ENCODE peak calls at places on chromosomes 1 and 21, in six cellular contexts. Z is K562, V is SK-N-SH, R is HCT116, L is GM12878, T is HepG2. A is an unnamed sample. For H3K9me3 and H3K36me3, the result is how much of the 10 kb centered on the place peaks cover.

GRCh38 chr1:205335692-205336091 is 14.1 kb upstream of the NUAK2 start:
- DNase-seq in Z (peak), V (peak), R (peak), L (no peak), T (peak), A (no peak)

GRCh38 chr1:61452354-61452990 is 272.5 kb downstream of the TM2D1 start:
- DNase-seq in Z (no peak), V (no peak), R (no peak), L (no peak), T (no peak), A (no peak)

GRCh38 chr1:27350673-27351540 is 9.1 kb downstream of the SYTL1 start:
- DNase-seq in Z (peak), V (no peak), R (no peak), L (no peak), T (peak), A (no peak)

GRCh38 chr1:215883004-215883403 is 315.9 kb downstream of the KCTD3 start:
- DNase-seq in Z (no peak), V (no peak), R (no peak), L (no peak), T (no peak), A (no peak)

GRCh38 chr1:164914208-164914607 is 355.2 kb downstream of the PBX1 start:
- DNase-seq in Z (no peak), V (no peak), R (no peak), L (no peak), T (no peak), A (no peak)

GRCh38 chr1:116739371-116740007 is 14.7 kb upstream of the CD2 start:
- DNase-seq in Z (no peak), V (no peak), R (no peak), L (no peak), T (no peak), A (no peak)

GRCh38 chr1:245475116-245475515 is 320.3 kb downstream of the KIF26B start:
- DNase-seq in Z (no peak), V (no peak), R (no peak), L (no peak), T (no peak), A (no peak)

GRCh38 chr1:242162179-242162578 is 163.3 kb upstream of the MAP1LC3C start:
- DNase-seq in Z (no peak), V (no peak), R (no peak), L (no peak), T (no peak), A (no peak)

GRCh38 chr1:109399326-109399957 is 1.7 kb upstream of the SORT1 start:
- DNase-seq in Z (peak), V (peak), R (peak), L (no peak), T (peak), A (peak)

GRCh38 chr1:229019647-229020281 is 251.1 kb upstream of the RAB4A start:
- DNase-seq in Z (no peak), V (no peak), R (no peak), L (no peak), T (peak), A (no peak)

GRCh38 chr1:216820345-216820744 is 97.1 kb upstream of the ESRRG start:
- DNase-seq in Z (no peak), V (no peak), R (no peak), L (no peak), T (no peak), A (no peak)

GRCh38 chr21:41638201-41638790 is 128.6 kb downstream of the RIPK4 start:
- DNase-seq in Z (no peak), V (no peak), R (no peak), L (no peak), T (no peak), A (no peak)

GRCh38 chr1:26861889-26862371 is 1.0 kb upstream of the SFN start:
- DNase-seq in Z (no peak), V (no peak), R (peak), L (no peak), T (no peak), A (no peak)

GRCh38 chr1:45023663-45024062 is 11.6 kb downstream of the UROD start:
- DNase-seq in Z (no peak), V (no peak), R (no peak), L (no peak), T (no peak), A (no peak)

DNA sequence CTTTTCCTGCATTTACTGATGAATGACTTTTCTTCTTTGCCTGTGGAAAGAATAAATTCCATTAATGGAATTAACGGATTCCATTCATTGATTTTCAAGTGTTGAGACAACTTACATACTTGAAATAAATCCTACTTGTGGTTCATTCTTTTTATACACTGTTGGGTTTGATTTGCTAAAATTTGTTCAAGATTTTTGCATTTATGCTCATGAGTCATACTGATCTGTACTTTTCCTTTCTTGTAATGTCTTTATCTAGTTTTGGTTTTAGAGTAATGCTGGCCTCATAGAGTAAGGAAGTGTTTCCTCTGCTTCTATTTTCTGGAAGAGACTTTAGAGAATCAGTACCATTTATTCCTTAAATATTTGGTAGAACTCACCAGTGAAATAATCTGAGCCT is 14.4 kb downstream of the UROD start:
- DNase-seq in Z (no peak), V (no peak), R (no peak), L (no peak), T (no peak), A (no peak)
- TF ChIP-seq REST in Z (no peak), V (no peak), R (no peak), L (no peak), T (no peak), A (no peak)

GRCh38 chr1:2879591-2879990 is 78.1 kb upstream of the TTC34 start:
- DNase-seq in Z (no peak), V (no peak), R (no peak), L (no peak), T (no peak), A (no peak)
- H3K9me3 ChIP-seq in Z (under half), V (under half), R (under half), L (under half), T (under half), A (under half)

GRCh38 chr1:198316681-198317080 is 159.9 kb downstream of the NEK7 start:
- DNase-seq in Z (no peak), V (no peak), R (no peak), L (no peak), T (no peak), A (no peak)
- H3K36me3 ChIP-seq in Z (under half), V (half or more), R (under half), L (under half), T (under half), A (under half)

GRCh38 chr1:18855573-18855972 is 3.9 kb downstream of the TAS1R2 start:
- DNase-seq in Z (no peak), V (no peak), R (no peak), L (no peak), T (peak), A (no peak)

GRCh38 chr1:18856435-18856834 is 3.0 kb downstream of the TAS1R2 start:
- DNase-seq in Z (no peak), V (no peak), R (no peak), L (no peak), T (no peak), A (no peak)

GRCh38 chr1:18854331-18855025 is 5.0 kb downstream of the TAS1R2 start:
- DNase-seq in Z (peak), V (no peak), R (no peak), L (no peak), T (no peak), A (no peak)

GRCh38 chr1:18849252-18849651 is 10.2 kb downstream of the TAS1R2 start:
- DNase-seq in Z (no peak), V (no peak), R (no peak), L (no peak), T (no peak), A (no peak)

DNA sequence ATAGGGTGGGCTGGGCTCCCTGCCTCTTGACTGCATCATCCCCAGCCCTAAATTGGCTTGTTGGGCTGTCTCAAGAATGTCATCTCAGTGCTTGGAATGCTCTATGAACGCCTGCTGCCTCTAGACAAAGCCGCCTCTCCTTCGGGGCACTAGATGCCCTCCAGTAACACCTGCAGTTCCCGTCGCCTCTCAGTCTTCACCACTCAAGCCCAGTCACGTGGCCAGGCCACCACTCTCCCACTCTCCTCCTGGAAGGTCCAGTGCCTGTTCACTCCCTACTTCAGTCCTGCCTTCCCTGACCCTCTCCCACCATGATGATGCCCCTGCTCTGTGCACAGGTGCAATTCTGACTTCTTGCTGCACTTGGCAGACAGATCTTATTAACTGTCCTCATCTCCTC is 7.0 kb downstream of the TAS1R2 start:
- DNase-seq in Z (no peak), V (no peak), R (no peak), L (no peak), T (no peak), A (no peak)
- TF ChIP-seq REST in Z (no peak), V (no peak), R (no peak), L (no peak), T (no peak), A (no peak)

DNA sequence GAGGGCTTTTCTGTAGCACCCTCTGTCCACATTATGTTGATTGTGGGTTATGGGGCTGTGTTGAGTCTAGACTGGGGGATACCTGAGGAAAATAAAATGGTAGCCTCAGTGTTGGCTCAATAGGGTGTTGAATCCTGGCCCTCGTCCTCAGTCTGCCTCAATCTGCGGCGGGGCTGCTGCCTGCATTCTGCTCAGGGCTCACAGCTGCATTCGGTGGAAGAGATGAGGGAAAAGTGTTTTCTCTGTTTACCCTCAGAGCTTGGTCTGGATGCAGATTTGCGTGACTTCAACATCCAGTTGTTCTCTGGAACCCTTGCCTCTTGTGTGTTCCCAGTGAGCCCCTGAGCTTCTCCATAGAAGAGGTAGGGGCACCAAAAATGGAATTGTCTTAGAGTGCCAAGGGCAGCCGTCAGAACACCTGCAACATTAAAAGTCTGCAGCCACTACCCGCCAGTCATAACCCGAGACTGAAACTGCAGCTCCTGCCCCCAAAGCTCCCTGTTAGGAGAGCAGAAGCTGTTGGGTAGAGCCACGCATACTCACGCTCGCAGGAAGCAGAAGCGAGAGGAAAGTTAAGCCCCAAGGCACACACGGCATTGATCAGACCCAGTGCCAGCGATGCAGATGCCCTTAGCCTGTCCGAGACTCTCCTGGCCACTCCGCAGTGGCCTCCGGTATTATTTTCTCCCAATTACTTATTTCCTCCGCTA is 215.3 kb upstream of the C1orf174 start:
- DNase-seq in Z (no peak), V (no peak), R (no peak), L (no peak), T (no peak), A (no peak)
- H3K9me3 ChIP-seq in Z (under half), V (under half), R (under half), L (under half), T (under half), A (under half)

GRCh38 chr21:34811368-34811767 is 142.6 kb downstream of the CLIC6 start:
- DNase-seq in Z (no peak), V (no peak), R (no peak), L (no peak), T (no peak), A (no peak)
- H3K36me3 ChIP-seq in Z (half or more), V (under half), R (under half), L (under half), T (under half), A (under half)

GRCh38 chr1:24362416-24362815 is 43.3 kb downstream of the GRHL3 start:
- DNase-seq in Z (no peak), V (no peak), R (no peak), L (no peak), T (no peak), A (no peak)

GRCh38 chr1:24362982-24363614 is 43.9 kb downstream of the GRHL3 start:
- DNase-seq in Z (no peak), V (no peak), R (peak), L (no peak), T (no peak), A (no peak)

GRCh38 chr1:24364975-24365678 is 46.0 kb downstream of the GRHL3 start:
- DNase-seq in Z (peak), V (peak), R (peak), L (peak), T (no peak), A (peak)

GRCh38 chr1:24364605-24364974 is 45.4 kb downstream of the GRHL3 start:
- DNase-seq in Z (no peak), V (no peak), R (peak), L (no peak), T (no peak), A (no peak)

GRCh38 chr1:24363994-24364393 is 44.8 kb downstream of the GRHL3 start:
- DNase-seq in Z (no peak), V (no peak), R (no peak), L (no peak), T (no peak), A (no peak)
- TF ChIP-seq REST in Z (no peak), V (no peak), R (no peak), L (no peak), T (no peak), A (no peak)

DNA sequence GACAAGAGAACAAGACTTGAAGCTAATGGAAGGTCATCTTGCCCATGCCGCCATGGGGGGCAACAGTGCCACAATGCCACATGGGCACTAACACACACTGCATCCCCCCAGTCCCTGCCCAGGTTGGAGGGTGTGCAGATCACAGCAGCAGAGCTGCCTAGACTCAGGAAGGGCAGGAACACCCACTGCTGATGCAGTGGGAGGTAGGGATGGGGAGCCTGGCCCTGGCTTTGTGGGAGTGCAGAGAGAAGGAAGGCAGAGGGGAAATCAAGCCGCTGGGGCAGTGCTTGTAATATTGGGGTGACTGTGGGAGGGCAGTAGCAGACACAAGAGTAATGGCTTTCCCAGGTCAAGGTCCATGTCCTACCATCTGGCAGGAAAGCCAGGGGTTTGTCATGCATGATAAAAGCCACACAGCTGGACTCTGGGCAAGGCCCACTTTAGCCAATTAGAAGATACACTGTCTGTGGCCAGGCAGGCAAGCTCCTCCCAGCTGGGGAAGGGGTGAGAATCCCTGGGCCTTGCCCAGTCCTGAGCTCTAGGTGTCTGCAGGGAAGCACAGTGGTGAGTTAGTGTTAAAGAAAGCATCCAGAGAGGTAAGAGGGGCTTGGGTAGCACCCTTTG is 25.4 kb upstream of the MEF2D start:
- DNase-seq in Z (no peak), V (no peak), R (no peak), L (no peak), T (no peak), A (no peak)
- H3K9me3 ChIP-seq in Z (under half), V (under half), R (under half), L (under half), T (under half), A (under half)

A was measured in Panc1.